ENCODE peak calls at places on chromosomes 6 and 20, in five cellular contexts. V is IMR-90, B is MM.1S, M is neural progenitor cell, L is SK-N-SH. F is an unnamed sample.

GRCh38 chr6:63859520-63859919 is 223.9 kb downstream of the PHF3 start:
- DNase-seq in V (no peak), M (no peak), B (no peak), L (no peak), F (no peak)

GRCh38 chr6:29757282-29757681 is 34.0 kb downstream of the HLA-F start:
- DNase-seq in B (no peak), L (no peak), V (no peak), M (no peak), F (no peak)

GRCh38 chr20:16437387-16437990 is 135.8 kb downstream of the KIF16B start:
- DNase-seq in M (no peak), V (no peak), B (no peak), L (no peak), F (no peak)

GRCh38 chr6:41964201-41964887 is 22.7 kb upstream of the CCND3 start:
- DNase-seq in M (no peak), L (no peak), V (no peak), B (no peak), F (no peak)

GRCh38 chr6:1485678-1486077 is 96.3 kb downstream of the FOXF2 start:
- DNase-seq in M (no peak), B (no peak), V (peak), L (no peak), F (no peak)

GRCh38 chr6:129552413-129552812 is 157.6 kb downstream of the ARHGAP18 start:
- DNase-seq in B (no peak), L (no peak), M (no peak), V (no peak), F (no peak)

GRCh38 chr20:43238833-43239232 is 49.1 kb upstream of the PTPRT start:
- DNase-seq in B (no peak), V (no peak), M (peak), L (peak), F (peak)

GRCh38 chr20:41365785-41366545 is 653 bp downstream of the EMILIN3 start:
- DNase-seq in L (peak), V (no peak), B (no peak), M (peak), F (no peak)

GRCh38 chr6:29255530-29255929 is 46.0 kb upstream of the OR14J1 start:
- DNase-seq in L (no peak), B (no peak), V (no peak), M (no peak), F (no peak)

GRCh38 chr6:111972714-111973678 is 80.9 kb upstream of the CCN6 start:
- DNase-seq in L (peak), B (no peak), M (no peak), V (peak), F (no peak)

GRCh38 chr20:36285746-36286447 is 20.2 kb upstream of the DLGAP4 start:
- DNase-seq in B (no peak), V (no peak), L (no peak), M (no peak), F (no peak)

GRCh38 chr6:116244284-116244683 is 9.6 kb downstream of the TSPYL4 start:
- DNase-seq in L (no peak), M (no peak), V (no peak), B (no peak), F (no peak)

GRCh38 chr6:87182321-87182720 is 27.0 kb downstream of the ZNF292 start:
- DNase-seq in L (no peak), M (no peak), V (no peak), B (no peak), F (no peak)

GRCh38 chr6:106002005-106002404 is 84.1 kb upstream of the PRDM1 start:
- DNase-seq in M (no peak), L (no peak), B (no peak), V (no peak), F (no peak)

GRCh38 chr20:63701329-63702035 is 5.0 kb downstream of the TNFRSF6B start:
- DNase-seq in L (peak), M (no peak), B (no peak), V (no peak), F (no peak)

GRCh38 chr6:88665131-88665530 is 298.3 kb downstream of the RNGTT start:
- DNase-seq in V (no peak), L (no peak), M (no peak), B (no peak), F (no peak)

GRCh38 chr6:43575105-43575771 is 600 bp downstream of the XPO5 start:
- DNase-seq in M (peak), V (peak), B (no peak), L (peak), F (peak)

GRCh38 chr6:124968401-124968800 is 6.2 kb downstream of the RNF217 start:
- DNase-seq in B (peak), M (no peak), V (peak), L (no peak), F (no peak)

GRCh38 chr20:61520761-61521460 is 268.9 kb downstream of the CDH4 start:
- DNase-seq in L (no peak), B (no peak), M (no peak), V (peak), F (no peak)

GRCh38 chr20:40687384-40688128 is 1.5 kb downstream of the MAFB start:
- DNase-seq in L (peak), M (peak), B (no peak), V (no peak), F (no peak)

GRCh38 chr20:10661261-10661660 is 12.5 kb downstream of the JAG1 start:
- DNase-seq in V (no peak), M (no peak), L (no peak), B (no peak), F (no peak)

GRCh38 chr20:62522748-62523396 is 47.1 kb upstream of the GATA5 start:
- DNase-seq in V (no peak), M (no peak), B (no peak), L (peak), F (no peak)
- H3K9ac ChIP-seq in V (no peak), M (no peak), B (no peak), L (no peak), F (no peak)

DNA sequence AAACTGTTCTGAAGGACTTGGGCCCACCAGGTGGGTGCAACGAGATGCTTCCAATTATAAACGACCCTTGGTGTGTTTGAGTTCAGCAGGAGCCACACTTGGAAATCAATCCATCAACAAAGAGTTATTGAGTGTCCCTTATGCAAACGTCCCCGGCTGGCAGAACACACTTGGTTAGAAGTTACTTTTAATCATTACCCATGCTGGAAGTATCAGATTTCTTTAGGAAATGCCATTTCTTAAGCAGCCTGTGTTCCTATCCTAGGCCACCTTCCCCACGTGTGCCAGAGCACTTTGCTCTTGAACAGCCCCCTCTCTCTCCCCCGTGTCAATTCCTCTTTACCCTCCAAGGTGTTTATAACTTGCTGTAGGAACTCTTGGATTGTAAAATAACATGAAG is 37.7 kb upstream of the ZNF831 start:
- DNase-seq in B (no peak), V (no peak), L (no peak), M (no peak), F (no peak)
- H3K4me2 ChIP-seq in B (no peak), V (no peak), L (no peak), M (no peak), F (no peak)

GRCh38 chr6:7106215-7106751 is 1.5 kb upstream of the RREB1 start:
- DNase-seq in V (peak), B (no peak), M (peak), L (no peak), F (no peak)
- H3K9ac ChIP-seq in V (peak), B (no peak), M (no peak), L (no peak), F (no peak)

GRCh38 chr20:35226775-35227681 is 538 bp downstream of the MMP24 start:
- DNase-seq in V (peak), M (peak), L (peak), B (peak), F (peak)

GRCh38 chr20:35223941-35224340 is 2.5 kb upstream of the MMP24 start:
- DNase-seq in L (no peak), V (no peak), M (no peak), B (no peak), F (no peak)

GRCh38 chr20:35226126-35226774 is at the start of gene MMP24:
- DNase-seq in V (no peak), M (peak), L (peak), B (no peak), F (no peak)

GRCh38 chr20:35224536-35224935 is 2.0 kb upstream of the MMP24 start:
- DNase-seq in M (no peak), B (no peak), V (no peak), L (no peak), F (no peak)

DNA sequence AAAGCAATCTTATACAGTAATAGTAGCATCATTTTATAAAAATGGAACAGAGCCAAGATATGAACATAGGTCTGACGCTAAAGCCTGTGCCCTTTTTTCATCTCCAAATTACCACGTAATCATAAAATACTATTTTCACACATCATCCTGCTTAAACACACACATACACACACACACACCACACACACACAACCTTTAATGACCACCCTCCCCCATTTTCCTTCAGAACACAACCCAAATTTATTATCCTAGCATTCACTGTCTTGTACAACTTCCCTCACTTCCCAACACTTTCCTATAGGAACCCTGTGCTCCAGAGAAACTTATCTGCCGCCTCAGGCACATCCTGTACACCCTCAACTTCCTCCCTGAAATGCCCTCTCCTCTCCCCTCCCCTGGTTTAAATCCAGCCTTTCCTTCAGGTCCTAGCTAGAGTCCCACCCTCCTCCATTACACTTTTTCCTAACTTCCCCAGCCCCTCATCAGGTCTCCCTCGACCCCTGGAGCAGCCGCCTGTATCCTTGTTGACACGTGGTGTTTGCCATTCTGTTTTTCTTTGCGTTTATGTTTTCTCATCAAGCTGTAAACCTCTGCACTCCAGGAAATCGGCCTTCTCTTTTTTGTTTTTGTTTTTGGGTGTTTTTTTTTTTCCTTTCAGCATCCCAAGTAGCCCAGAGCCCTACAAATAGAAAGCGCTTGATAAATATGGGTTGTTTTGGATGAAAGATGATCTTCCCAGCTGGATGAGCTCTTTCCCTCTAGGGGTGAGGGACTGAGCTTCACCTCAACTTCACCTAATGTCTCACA is 968 bp upstream of the MMP24 start:
- DNase-seq in B (no peak), L (no peak), V (no peak), M (no peak), F (no peak)
- H3K4me2 ChIP-seq in B (no peak), L (peak), V (no peak), M (peak), F (no peak)

GRCh38 chr6:36114798-36115408 is 15.4 kb upstream of the MAPK13 start:
- DNase-seq in L (no peak), V (no peak), M (no peak), B (peak), F (peak)

GRCh38 chr6:36111526-36111925 is 18.8 kb upstream of the MAPK13 start:
- DNase-seq in B (no peak), V (no peak), M (no peak), L (no peak), F (no peak)

GRCh38 chr6:36113049-36113448 is 17.3 kb upstream of the MAPK13 start:
- DNase-seq in M (no peak), V (no peak), L (no peak), B (no peak), F (no peak)

GRCh38 chr6:36115412-36115811 is 14.9 kb upstream of the MAPK13 start:
- DNase-seq in L (no peak), M (no peak), V (no peak), B (no peak), F (no peak)

GRCh38 chr6:36113701-36114100 is 16.6 kb upstream of the MAPK13 start:
- DNase-seq in M (peak), L (no peak), V (no peak), B (no peak), F (no peak)
- H3K9ac ChIP-seq in M (no peak), L (no peak), V (no peak), B (no peak), F (no peak)

GRCh38 chr20:21106171-21106694 is at the start of gene LINC00237:
- DNase-seq in V (no peak), B (no peak), L (peak), M (peak), F (no peak)
- H3K4me2 ChIP-seq in V (no peak), B (no peak), L (no peak), M (peak), F (no peak)

GRCh38 chr20:54115172-54115854 is 44.9 kb upstream of the BCAS1 start:
- DNase-seq in L (no peak), B (no peak), V (peak), M (no peak), F (no peak)
- H3K9ac ChIP-seq in L (no peak), B (no peak), V (peak), M (no peak), F (no peak)

F was measured in Karpas-422.